ENCODE peak calls at places on chromosomes 1 and 21, in seven cellular contexts. Z is HCT116, N is K562, B is SK-N-SH, L is H1, Y is HepG2, E is GM12878. M is an unnamed sample.

GRCh38 chr1:24714859-24715520 is 30.3 kb upstream of the CLIC4 start:
- DNase-seq in Y (peak; percentile 49), Z (no peak), B (no peak), L (no peak), E (no peak), N (peak; percentile 6), M (no peak)

GRCh38 chr1:226908913-226909312 is 31.2 kb upstream of the COQ8A start:
- DNase-seq in Z (no peak), N (no peak), L (no peak), E (no peak), Y (no peak), B (no peak), M (no peak)

GRCh38 chr1:181105134-181106021 is 16.9 kb downstream of the IER5 start:
- DNase-seq in L (peak; percentile 86), Y (peak; percentile 74), N (peak; percentile 99), E (no peak), B (peak; percentile 98), Z (peak; percentile 56), M (no peak)

GRCh38 chr1:923131-923990 is at the start of gene SAMD11:
- DNase-seq in E (no peak), L (peak; percentile 80), Z (peak; percentile 54), Y (peak; percentile 40), B (peak; percentile 85), N (peak; percentile 82), M (no peak)

GRCh38 chr1:162383516-162383915 is 2.0 kb downstream of the C1orf226 start:
- DNase-seq in N (no peak), E (no peak), B (peak; percentile 8), Y (no peak), Z (no peak), L (no peak), M (no peak)

GRCh38 chr1:28668956-28669719 is 554 bp downstream of the GMEB1 start:
- DNase-seq in Z (peak; percentile 4), E (no peak), B (no peak), N (no peak), Y (peak; percentile 33), L (peak; percentile 78), M (no peak)

GRCh38 chr21:44012474-44013379 is 618 bp downstream of the TRAPPC10 start:
- DNase-seq in L (peak; percentile 96), N (peak; percentile 95), E (peak; percentile 27), B (peak; percentile 84), Y (peak; percentile 65), Z (no peak), M (no peak)

GRCh38 chr1:31593770-31594632 is 17.7 kb downstream of the TINAGL1 start:
- DNase-seq in Y (peak; percentile 62), L (peak; percentile 96), B (peak; percentile 76), Z (peak; percentile 68), E (peak; percentile 26), N (peak; percentile 73), M (peak; percentile 47)

GRCh38 chr1:245671966-245672767 is 517.4 kb downstream of the KIF26B start:
- DNase-seq in Y (no peak), N (no peak), B (no peak), L (no peak), Z (no peak), E (no peak), M (no peak)

GRCh38 chr1:56934400-56935080 is 31.3 kb downstream of the C8B start:
- DNase-seq in L (no peak), N (no peak), B (no peak), E (no peak), Z (no peak), Y (no peak), M (no peak)

GRCh38 chr1:228463559-228464455 is 23.4 kb upstream of the RNF187 start:
- DNase-seq in L (peak; percentile 82), N (peak; percentile 94), Y (no peak), E (no peak), B (peak; percentile 74), Z (peak; percentile 18), M (no peak)

GRCh38 chr1:60867782-60868181 is 214.6 kb upstream of the NFIA start:
- DNase-seq in Z (no peak), B (no peak), Y (no peak), L (no peak), E (no peak), N (no peak), M (no peak)

GRCh38 chr1:204974326-204974725 is 68.7 kb upstream of the CNTN2 start:
- DNase-seq in Z (no peak), Y (no peak), E (no peak), B (no peak), L (no peak), N (no peak), M (no peak)

GRCh38 chr1:204972461-204972860 is 70.6 kb upstream of the CNTN2 start:
- DNase-seq in Z (no peak), L (no peak), N (no peak), Y (no peak), E (no peak), B (no peak), M (no peak)

GRCh38 chr1:204970897-204971296 is 72.1 kb upstream of the CNTN2 start:
- DNase-seq in L (no peak), Y (no peak), N (no peak), B (no peak), Z (no peak), E (no peak), M (no peak)

GRCh38 chr1:204973449-204973848 is 69.6 kb upstream of the CNTN2 start:
- DNase-seq in L (no peak), E (no peak), Y (no peak), B (no peak), N (no peak), Z (no peak), M (no peak)

DNA sequence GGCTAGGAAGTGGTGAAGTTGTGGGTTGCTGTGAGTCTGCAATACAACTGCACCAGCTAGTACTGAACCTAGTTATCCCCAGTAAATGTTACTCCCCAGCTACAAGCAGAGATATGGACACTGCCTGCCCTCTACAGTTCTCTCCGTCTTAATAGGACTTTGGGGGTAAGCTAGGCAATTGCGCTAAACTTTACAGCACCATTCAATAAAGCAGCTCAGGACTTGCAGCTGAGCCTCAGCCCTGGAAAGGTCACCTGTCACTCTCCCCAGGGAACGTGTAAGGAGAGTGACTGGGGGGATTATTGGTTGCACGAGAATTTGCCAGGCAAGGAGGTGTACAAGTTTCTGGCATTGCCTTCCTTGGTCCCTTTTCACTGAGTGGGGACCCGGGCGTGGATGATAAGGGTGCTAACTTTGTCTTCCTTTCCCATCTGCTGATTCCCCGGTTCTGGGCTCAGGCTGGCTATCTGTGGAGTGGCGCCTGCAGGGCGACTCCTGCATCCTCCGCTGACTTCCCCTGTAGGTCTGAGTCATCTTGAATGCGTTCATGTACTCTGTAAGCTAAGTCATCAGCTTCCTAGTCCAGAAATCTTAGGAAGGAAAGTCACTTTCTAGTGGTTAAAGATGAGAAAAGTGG is 71.2 kb upstream of the CNTN2 start:
- DNase-seq in Z (no peak), Y (no peak), B (no peak), L (no peak), E (no peak), N (peak; percentile 52), M (no peak)
- TF ChIP-seq SIN3A in Z (no peak), Y (no peak), B (no peak), L (no peak), E (no peak), N (no peak), M (no peak)

GRCh38 chr1:152313970-152314369 is 11.1 kb downstream of the FLG start:
- DNase-seq in N (no peak), L (no peak), Y (no peak), E (no peak), B (no peak), Z (no peak), M (no peak)
- H3K9me3 ChIP-seq in N (no peaks in the 10 kb centered on the region), L (peaks cover 79% of the 10 kb centered on the region), Y (peaks cover 21% of the 10 kb centered on the region), E (no peaks in the 10 kb centered on the region), B (no peaks in the 10 kb centered on the region), Z (no peaks in the 10 kb centered on the region), M (no peaks in the 10 kb centered on the region)

DNA sequence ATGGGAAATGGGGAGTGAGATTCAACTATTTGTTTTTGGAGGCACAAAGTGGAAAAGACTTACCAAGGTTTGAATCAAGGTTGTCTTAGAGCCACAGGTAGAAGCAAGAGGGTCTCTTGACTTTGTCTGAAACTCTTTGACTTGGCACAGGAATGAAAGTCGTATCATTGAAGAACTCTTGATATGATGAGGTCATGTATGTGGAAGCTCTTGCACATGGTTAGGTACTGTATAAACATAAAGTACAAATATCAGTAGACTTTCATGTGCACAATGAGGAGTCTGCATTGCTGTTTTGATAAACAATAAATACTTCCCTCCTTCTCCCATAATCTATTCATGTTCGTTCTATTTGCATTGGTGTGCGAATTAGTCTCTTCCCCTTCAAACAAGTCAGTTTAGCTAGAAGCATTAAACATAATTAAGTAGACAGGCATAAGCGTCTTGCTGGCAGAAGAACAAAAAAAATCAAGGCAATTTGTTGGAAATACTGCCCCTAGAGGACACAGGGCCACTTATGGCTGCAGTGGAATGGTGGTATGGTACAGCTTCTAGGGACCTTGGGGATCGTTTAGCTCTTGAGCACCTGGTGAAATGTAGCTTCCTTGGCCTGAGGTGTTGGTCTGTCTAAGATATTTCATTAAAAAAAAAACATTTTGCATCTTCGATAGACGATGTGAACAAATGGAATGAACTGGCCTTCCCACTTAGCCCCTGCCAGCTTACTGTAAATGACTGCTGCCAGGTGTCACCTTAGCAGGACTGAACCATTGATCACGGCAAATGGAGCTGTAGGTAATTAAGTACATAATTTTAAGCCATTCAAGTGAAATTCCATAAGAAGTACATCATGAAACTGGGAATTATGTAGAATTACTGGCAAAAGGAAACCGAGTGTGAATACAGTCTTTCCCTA is 218.0 kb upstream of the GALNT2 start:
- DNase-seq in Y (peak; percentile 38), B (peak; percentile 48), L (no peak), Z (peak; percentile 39), N (peak; percentile 61), E (no peak), M (no peak)
- TF ChIP-seq SIN3A in Y (no peak), B (no peak), L (no peak), Z (no peak), N (no peak), E (no peak), M (no peak)

GRCh38 chr1:224931605-224932004 is 2.1 kb downstream of the DNAH14 start:
- DNase-seq in Y (no peak), Z (no peak), N (no peak), B (no peak), L (no peak), E (no peak), M (no peak)
- H3K9me3 ChIP-seq in Y (peaks cover 44% of the 10 kb centered on the region), Z (peaks cover 9% of the 10 kb centered on the region), N (peaks cover 39% of the 10 kb centered on the region), B (peaks cover 32% of the 10 kb centered on the region), L (peaks cover 17% of the 10 kb centered on the region), E (peaks cover 3% of the 10 kb centered on the region), M (peaks cover 36% of the 10 kb centered on the region)

DNA sequence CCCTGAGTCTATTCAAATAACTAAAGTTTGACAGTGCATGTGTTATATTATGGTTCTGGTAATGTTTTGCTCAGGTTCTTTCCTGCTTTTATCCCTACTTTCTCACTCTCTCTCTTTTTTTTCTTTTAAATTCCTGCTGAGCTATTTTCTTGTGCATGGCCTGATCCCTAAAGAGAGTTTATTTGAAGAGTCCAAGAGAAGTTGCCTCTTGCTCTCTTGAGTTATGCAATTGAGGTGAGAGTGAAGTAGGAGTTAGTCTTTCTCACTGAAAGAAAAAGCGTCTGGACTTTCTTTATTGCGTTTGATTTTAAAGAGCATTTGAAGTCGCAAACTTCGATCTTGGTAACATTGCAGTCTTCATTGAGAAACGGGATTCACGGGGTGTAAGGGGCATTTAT is 136.2 kb upstream of the RAVER2 start:
- DNase-seq in Z (no peak), L (no peak), E (no peak), N (no peak), Y (no peak), B (no peak), M (no peak)
- TF ChIP-seq SIN3A in Z (no peak), L (no peak), E (no peak), N (no peak), Y (no peak), B (no peak), M (no peak)

GRCh38 chr1:179476484-179476883 is 99.3 kb downstream of the NPHS2 start:
- DNase-seq in Z (no peak), Y (no peak), L (no peak), B (no peak), N (no peak), E (no peak), M (no peak)
- H3K9me3 ChIP-seq in Z (peaks cover 23% of the 10 kb centered on the region), Y (peaks cover 45% of the 10 kb centered on the region), L (peaks cover 43% of the 10 kb centered on the region), B (no peaks in the 10 kb centered on the region), N (peaks cover 6% of the 10 kb centered on the region), E (no peaks in the 10 kb centered on the region), M (peaks cover 7% of the 10 kb centered on the region)